ENCODE peak calls at places on chromosome X, in six cellular contexts. Z, H, Y, W, D and V are unnamed samples.

GRCh38 chrX:11791090-11791489 is 33.1 kb downstream of the MSL3 start:
- DNase-seq in Z (no peak), H (no peak), Y (no peak), W (no peak), D (no peak), V (no peak)

GRCh38 chrX:2387614-2388239 is 113.0 kb downstream of the DHRSX start:
- DNase-seq in Z (no peak), H (no peak), Y (no peak), W (peak), D (no peak), V (no peak)

GRCh38 chrX:112867570-112867969 is 26.9 kb upstream of the AMOT start:
- DNase-seq in Z (no peak), H (no peak), Y (no peak), W (no peak), D (no peak), V (no peak)

GRCh38 chrX:46626566-46626965 is 53.0 kb downstream of the CHST7 start:
- DNase-seq in Z (no peak), H (no peak), Y (no peak), W (no peak), D (no peak), V (no peak)

GRCh38 chrX:134821370-134821769 is 163.1 kb upstream of the PLAC1 start:
- DNase-seq in Z (no peak), H (no peak), Y (no peak), W (no peak), D (no peak), V (no peak)

GRCh38 chrX:56738670-56739069 is 9.6 kb downstream of the NBDY start:
- DNase-seq in Z (no peak), H (no peak), Y (no peak), W (no peak), D (no peak), V (no peak)

GRCh38 chrX:129540725-129541184 is 696 bp downstream of the OCRL start:
- DNase-seq in Z (peak), H (no peak), Y (no peak), W (peak), D (no peak), V (no peak)

GRCh38 chrX:41737065-41737464 is 13.1 kb downstream of the GPR82 start:
- DNase-seq in Z (no peak), H (no peak), Y (no peak), W (no peak), D (no peak), V (no peak)

GRCh38 chrX:103398321-103398937 is 22.1 kb downstream of the BEX3 start:
- DNase-seq in Z (no peak), H (no peak), Y (no peak), W (no peak), D (no peak), V (no peak)

GRCh38 chrX:129359269-129359668 is 164.0 kb downstream of the SMARCA1 start:
- DNase-seq in Z (no peak), H (no peak), Y (no peak), W (no peak), D (no peak), V (no peak)

GRCh38 chrX:109049903-109050302 is 313.5 kb upstream of the IRS4 start:
- DNase-seq in Z (no peak), H (no peak), Y (no peak), W (no peak), D (no peak), V (no peak)

GRCh38 chrX:134794692-134795091 is 136.4 kb upstream of the PLAC1 start:
- DNase-seq in Z (no peak), H (no peak), Y (no peak), W (no peak), D (no peak), V (no peak)

GRCh38 chrX:8043121-8043520 is 115.9 kb upstream of the PNPLA4 start:
- DNase-seq in Z (no peak), H (no peak), Y (no peak), W (no peak), D (no peak), V (no peak)

GRCh38 chrX:17542123-17542522 is 167.1 kb downstream of the NHS start:
- DNase-seq in Z (peak), H (no peak), Y (no peak), W (peak), D (no peak), V (no peak)

GRCh38 chrX:31251336-31251735 is 179.5 kb upstream of the FTHL17 start:
- DNase-seq in Z (no peak), H (no peak), Y (no peak), W (no peak), D (no peak), V (no peak)

GRCh38 chrX:29728639-29729038 is 486.7 kb upstream of the MAGEB2 start:
- DNase-seq in Z (no peak), H (no peak), Y (no peak), W (no peak), D (no peak), V (no peak)

GRCh38 chrX:15242899-15243555 is 26.9 kb downstream of the ASB9 start:
- DNase-seq in Z (no peak), H (no peak), Y (no peak), W (no peak), D (no peak), V (no peak)

GRCh38 chrX:53280316-53280702 is 1.1 kb downstream of the IQSEC2 start:
- DNase-seq in Z (no peak), H (no peak), Y (no peak), W (no peak), D (no peak), V (no peak)

GRCh38 chrX:9597361-9598035 is 132.6 kb downstream of the TBL1X start:
- DNase-seq in Z (no peak), H (no peak), Y (no peak), W (no peak), D (no peak), V (no peak)

GRCh38 chrX:43589735-43590515 is 66.2 kb upstream of the MAOA start:
- DNase-seq in Z (no peak), H (no peak), Y (no peak), W (no peak), D (no peak), V (no peak)
- TF ChIP-seq POLR2AphosphoS5 in Z (peak), H (no peak), Y (no peak), W (peak), D (no peak), V (no peak)

DNA sequence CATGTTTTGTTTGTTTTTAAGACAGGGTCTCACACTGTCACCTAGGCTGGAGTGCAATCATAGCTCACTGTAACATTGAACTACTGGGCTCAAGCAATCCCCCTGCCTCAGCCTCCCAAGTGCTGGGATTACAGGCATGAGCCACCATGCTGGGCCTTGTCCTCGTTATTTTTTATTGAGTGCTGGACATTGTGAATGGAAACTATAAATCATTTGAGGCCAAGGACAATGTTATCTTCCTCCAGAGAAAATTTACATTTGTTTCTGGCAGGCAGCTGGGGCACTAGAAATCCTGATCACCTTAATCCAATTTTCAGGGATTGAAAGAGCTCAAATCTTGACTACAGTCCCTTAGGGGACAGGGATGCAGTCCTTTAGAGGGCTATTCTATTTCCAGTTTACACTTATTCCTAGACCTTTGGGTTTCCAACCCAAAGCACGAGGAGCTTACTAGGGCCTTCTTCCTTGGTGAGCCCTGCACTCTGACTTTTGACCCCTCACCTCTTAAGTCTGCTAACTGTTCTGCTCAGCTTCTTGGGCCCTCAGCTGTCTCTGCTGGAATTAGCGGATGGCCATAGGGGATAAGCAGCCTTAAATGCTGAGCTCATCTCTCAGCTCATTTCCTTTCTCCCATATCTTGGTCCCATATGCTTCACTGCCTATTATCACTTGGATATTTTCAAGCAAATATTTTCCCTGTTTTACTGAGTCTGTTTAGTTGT is 23.0 kb upstream of the PDZD4 start:
- DNase-seq in Z (no peak), H (no peak), Y (no peak), W (peak), D (no peak), V (no peak)
- TF ChIP-seq POLR2AphosphoS5 in Z (no peak), H (no peak), Y (no peak), W (no peak), D (no peak), V (no peak)

GRCh38 chrX:39672405-39672804 is 425.4 kb downstream of the BCOR start:
- DNase-seq in Z (no peak), H (no peak), Y (no peak), W (no peak), D (no peak), V (no peak)
- TF ChIP-seq POLR2AphosphoS5 in Z (no peak), H (no peak), Y (no peak), W (no peak), D (no peak), V (no peak)

GRCh38 chrX:13266641-13267420 is 53.0 kb downstream of the ATXN3L start:
- DNase-seq in Z (no peak), H (no peak), Y (no peak), W (no peak), D (no peak), V (no peak)
- TF ChIP-seq POLR2AphosphoS5 in Z (no peak), H (no peak), Y (no peak), W (no peak), D (no peak), V (no peak)